ENCODE peak calls at places on chromosome 17, in four cellular contexts. One of them, this sample, is unnamed.

GRCh38 chr17:39002991-39003715 is 36.0 kb upstream of the FBXO47 start:
- DNase-seq in bronchial epithelial cell: no peak
- DNase-seq in epithelial cell of esophagus: no peak
- DNase-seq in heart right ventricle: peak
- DNase-seq in this sample: peak

GRCh38 chr17:77076046-77076882 is 64.5 kb upstream of the SEC14L1 start:
- DNase-seq in bronchial epithelial cell: no peak
- DNase-seq in epithelial cell of esophagus: peak
- DNase-seq in heart right ventricle: no peak
- DNase-seq in this sample: no peak

GRCh38 chr17:42554250-42555121 is 1.8 kb downstream of the HSD17B1 start:
- DNase-seq in bronchial epithelial cell: peak
- DNase-seq in epithelial cell of esophagus: peak
- DNase-seq in heart right ventricle: peak
- DNase-seq in this sample: peak

GRCh38 chr17:7060165-7060890 is 16.4 kb upstream of the SLC16A11 start:
- DNase-seq in bronchial epithelial cell: peak
- DNase-seq in epithelial cell of esophagus: peak
- DNase-seq in heart right ventricle: no peak
- DNase-seq in this sample: peak

GRCh38 chr17:81838753-81839255 is 4.0 kb upstream of the PPP1R27 start:
- DNase-seq in bronchial epithelial cell: no peak
- DNase-seq in epithelial cell of esophagus: no peak
- DNase-seq in heart right ventricle: no peak
- DNase-seq in this sample: no peak

GRCh38 chr17:9162275-9162985 is 141.1 kb downstream of the NTN1 start:
- DNase-seq in bronchial epithelial cell: no peak
- DNase-seq in epithelial cell of esophagus: peak
- DNase-seq in heart right ventricle: no peak
- DNase-seq in this sample: no peak

GRCh38 chr17:62750502-62751349 is 57.4 kb downstream of the MARCHF10 start:
- DNase-seq in bronchial epithelial cell: peak
- DNase-seq in epithelial cell of esophagus: peak
- DNase-seq in heart right ventricle: no peak
- DNase-seq in this sample: peak

GRCh38 chr17:56699186-56699895 is 105.8 kb downstream of the NOG start:
- DNase-seq in bronchial epithelial cell: peak
- DNase-seq in epithelial cell of esophagus: peak
- DNase-seq in heart right ventricle: peak
- DNase-seq in this sample: peak

GRCh38 chr17:11935734-11936406 is 61.4 kb downstream of the ZNF18 start:
- DNase-seq in bronchial epithelial cell: peak
- DNase-seq in epithelial cell of esophagus: peak
- DNase-seq in heart right ventricle: peak
- DNase-seq in this sample: peak

GRCh38 chr17:64535357-64535756 is 28.6 kb downstream of the CEP95 start:
- DNase-seq in bronchial epithelial cell: no peak
- DNase-seq in epithelial cell of esophagus: no peak
- DNase-seq in heart right ventricle: no peak
- DNase-seq in this sample: no peak

GRCh38 chr17:78667091-78667490 is 89.9 kb upstream of the DNAH17 start:
- DNase-seq in bronchial epithelial cell: no peak
- DNase-seq in epithelial cell of esophagus: no peak
- DNase-seq in heart right ventricle: no peak
- DNase-seq in this sample: no peak

GRCh38 chr17:18377437-18378204 is at the start of gene EVPLL:
- DNase-seq in bronchial epithelial cell: peak
- DNase-seq in epithelial cell of esophagus: peak
- DNase-seq in heart right ventricle: no peak
- DNase-seq in this sample: peak

GRCh38 chr17:11287791-11288190 is 46.8 kb downstream of the SHISA6 start:
- DNase-seq in bronchial epithelial cell: no peak
- DNase-seq in epithelial cell of esophagus: no peak
- DNase-seq in heart right ventricle: no peak
- DNase-seq in this sample: no peak

GRCh38 chr17:48589831-48590602 is at the start of gene HOXB3:
- DNase-seq in bronchial epithelial cell: no peak
- DNase-seq in epithelial cell of esophagus: no peak
- DNase-seq in heart right ventricle: no peak
- DNase-seq in this sample: no peak

GRCh38 chr17:5509482-5509881 is 23.1 kb downstream of the MIS12 start:
- DNase-seq in bronchial epithelial cell: peak
- DNase-seq in epithelial cell of esophagus: peak
- DNase-seq in heart right ventricle: no peak
- DNase-seq in this sample: peak

GRCh38 chr17:10198509-10199249 is at the start of gene GAS7:
- DNase-seq in bronchial epithelial cell: no peak
- DNase-seq in epithelial cell of esophagus: no peak
- DNase-seq in heart right ventricle: peak
- DNase-seq in this sample: no peak

GRCh38 chr17:74192950-74193781 is 10.3 kb upstream of the RPL38 start:
- DNase-seq in bronchial epithelial cell: peak
- DNase-seq in epithelial cell of esophagus: peak
- DNase-seq in heart right ventricle: no peak
- DNase-seq in this sample: peak

GRCh38 chr17:57045868-57046671 is 39.0 kb upstream of the AKAP1 start:
- DNase-seq in bronchial epithelial cell: no peak
- DNase-seq in epithelial cell of esophagus: no peak
- DNase-seq in heart right ventricle: no peak
- DNase-seq in this sample: no peak

GRCh38 chr17:75331671-75332070 is 42.4 kb upstream of the SLC25A19 start:
- DNase-seq in bronchial epithelial cell: no peak
- DNase-seq in epithelial cell of esophagus: no peak
- DNase-seq in heart right ventricle: no peak
- DNase-seq in this sample: no peak

GRCh38 chr17:80265205-80266068 is 4.8 kb downstream of the RNF213 start:
- DNase-seq in bronchial epithelial cell: no peak
- DNase-seq in epithelial cell of esophagus: no peak
- DNase-seq in heart right ventricle: no peak
- DNase-seq in this sample: no peak

GRCh38 chr17:64447526-64447925 is 1.4 kb upstream of the MILR1 start:
- DNase-seq in bronchial epithelial cell: no peak
- DNase-seq in epithelial cell of esophagus: no peak
- DNase-seq in heart right ventricle: no peak
- DNase-seq in this sample: no peak

GRCh38 chr17:56317351-56318208 is 164.3 kb downstream of the ANKFN1 start:
- DNase-seq in bronchial epithelial cell: no peak
- DNase-seq in epithelial cell of esophagus: no peak
- DNase-seq in heart right ventricle: no peak
- DNase-seq in this sample: no peak

GRCh38 chr17:66466933-66467367 is 164.5 kb downstream of the PRKCA start:
- DNase-seq in bronchial epithelial cell: peak
- DNase-seq in epithelial cell of esophagus: peak
- DNase-seq in heart right ventricle: no peak
- DNase-seq in this sample: peak

GRCh38 chr17:59121901-59122480 is 15.3 kb upstream of the TRIM37 start:
- DNase-seq in bronchial epithelial cell: peak
- DNase-seq in epithelial cell of esophagus: peak
- DNase-seq in heart right ventricle: no peak
- DNase-seq in this sample: no peak

GRCh38 chr17:57541472-57542394 is 203.4 kb downstream of the CCDC182 start:
- DNase-seq in bronchial epithelial cell: no peak
- DNase-seq in epithelial cell of esophagus: no peak
- DNase-seq in heart right ventricle: peak
- DNase-seq in this sample: peak

GRCh38 chr17:61461586-61461966 is 9.4 kb downstream of the TBX4 start:
- DNase-seq in bronchial epithelial cell: no peak
- DNase-seq in epithelial cell of esophagus: no peak
- DNase-seq in heart right ventricle: no peak
- DNase-seq in this sample: no peak

GRCh38 chr17:1742371-1743093 is at the start of gene SERPINF2:
- DNase-seq in bronchial epithelial cell: no peak
- DNase-seq in epithelial cell of esophagus: no peak
- DNase-seq in heart right ventricle: no peak
- DNase-seq in this sample: no peak

GRCh38 chr17:81445642-81446500 is 50.6 kb downstream of the BAHCC1 start:
- DNase-seq in bronchial epithelial cell: no peak
- DNase-seq in epithelial cell of esophagus: no peak
- DNase-seq in heart right ventricle: no peak
- DNase-seq in this sample: no peak

GRCh38 chr17:43142153-43142552 is 17.0 kb upstream of the BRCA1 start:
- DNase-seq in bronchial epithelial cell: no peak
- DNase-seq in epithelial cell of esophagus: no peak
- DNase-seq in heart right ventricle: no peak
- DNase-seq in this sample: no peak

GRCh38 chr17:692116-692515 is 22.5 kb downstream of the VPS53 start:
- DNase-seq in bronchial epithelial cell: no peak
- DNase-seq in epithelial cell of esophagus: peak
- DNase-seq in heart right ventricle: no peak
- DNase-seq in this sample: no peak

GRCh38 chr17:8393470-8394231 is 4.0 kb downstream of the RNF222 start:
- DNase-seq in bronchial epithelial cell: peak
- DNase-seq in epithelial cell of esophagus: peak
- DNase-seq in heart right ventricle: no peak
- DNase-seq in this sample: no peak

GRCh38 chr17:73365934-73366623 is 54.3 kb upstream of the CDC42EP4 start:
- DNase-seq in bronchial epithelial cell: no peak
- DNase-seq in epithelial cell of esophagus: no peak
- DNase-seq in heart right ventricle: peak
- DNase-seq in this sample: no peak

GRCh38 chr17:76008208-76008607 is 7.6 kb downstream of the CDK3 start:
- DNase-seq in bronchial epithelial cell: no peak
- DNase-seq in epithelial cell of esophagus: no peak
- DNase-seq in heart right ventricle: no peak
- DNase-seq in this sample: no peak

GRCh38 chr17:57511475-57512123 is 233.5 kb downstream of the CCDC182 start:
- DNase-seq in bronchial epithelial cell: no peak
- DNase-seq in epithelial cell of esophagus: no peak
- DNase-seq in heart right ventricle: no peak
- DNase-seq in this sample: no peak

GRCh38 chr17:8479431-8479947 is 43.8 kb downstream of the NDEL1 start:
- DNase-seq in bronchial epithelial cell: no peak
- DNase-seq in epithelial cell of esophagus: no peak
- DNase-seq in heart right ventricle: peak
- DNase-seq in this sample: no peak

GRCh38 chr17:3913531-3914318 is 2.5 kb downstream of the P2RX1 start:
- DNase-seq in bronchial epithelial cell: peak
- DNase-seq in epithelial cell of esophagus: peak
- DNase-seq in heart right ventricle: peak
- DNase-seq in this sample: peak

GRCh38 chr17:41325126-41325525 is 9.6 kb upstream of the KRTAP17-1 start:
- DNase-seq in bronchial epithelial cell: no peak
- DNase-seq in epithelial cell of esophagus: no peak
- DNase-seq in heart right ventricle: no peak
- DNase-seq in this sample: no peak

GRCh38 chr17:41325611-41326010 is 10.1 kb upstream of the KRTAP17-1 start:
- DNase-seq in bronchial epithelial cell: no peak
- DNase-seq in epithelial cell of esophagus: no peak
- DNase-seq in heart right ventricle: no peak
- DNase-seq in this sample: no peak

GRCh38 chr17:41324180-41325075 is 8.9 kb upstream of the KRTAP17-1 start:
- DNase-seq in bronchial epithelial cell: peak
- DNase-seq in epithelial cell of esophagus: peak
- DNase-seq in heart right ventricle: no peak
- DNase-seq in this sample: peak

GRCh38 chr17:41322903-41323895 is 7.7 kb upstream of the KRTAP17-1 start:
- DNase-seq in bronchial epithelial cell: no peak
- DNase-seq in epithelial cell of esophagus: no peak
- DNase-seq in heart right ventricle: no peak
- DNase-seq in this sample: no peak

GRCh38 chr17:41322264-41322902 is 6.9 kb upstream of the KRTAP17-1 start:
- DNase-seq in bronchial epithelial cell: peak
- DNase-seq in epithelial cell of esophagus: peak
- DNase-seq in heart right ventricle: no peak
- DNase-seq in this sample: peak
- TF ChIP-seq CTCF in bronchial epithelial cell: peak
- TF ChIP-seq CTCF in epithelial cell of esophagus: peak
- TF ChIP-seq CTCF in heart right ventricle: peak
- TF ChIP-seq CTCF in this sample: peak

GRCh38 chr17:44793885-44794698 is 35.3 kb downstream of the ADAM11 start:
- DNase-seq in bronchial epithelial cell: no peak
- DNase-seq in epithelial cell of esophagus: no peak
- DNase-seq in heart right ventricle: no peak
- DNase-seq in this sample: no peak
- TF ChIP-seq CTCF in bronchial epithelial cell: no peak
- TF ChIP-seq CTCF in epithelial cell of esophagus: no peak
- TF ChIP-seq CTCF in heart right ventricle: no peak
- TF ChIP-seq CTCF in this sample: no peak

DNA sequence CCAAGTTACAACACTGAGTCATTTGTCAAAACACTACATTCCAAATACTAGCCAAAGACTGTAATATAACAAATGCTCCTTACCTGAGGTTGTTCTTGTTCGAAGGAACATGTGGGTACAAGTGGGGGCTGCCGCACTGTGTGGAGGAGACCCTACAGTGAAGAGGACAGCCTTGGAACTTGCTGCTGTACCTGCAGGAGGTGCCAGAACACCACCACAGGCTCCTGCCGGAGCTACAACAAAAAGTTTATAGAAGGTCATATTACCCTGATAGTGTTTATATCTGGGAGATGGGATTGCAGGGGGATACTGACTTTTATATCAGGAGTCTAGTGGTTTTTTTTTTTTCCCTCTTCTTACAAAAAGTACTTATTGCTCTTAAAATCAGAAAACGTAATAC is 37.8 kb upstream of the ALDH3A1 start:
- DNase-seq in bronchial epithelial cell: no peak
- DNase-seq in epithelial cell of esophagus: no peak
- DNase-seq in heart right ventricle: no peak
- DNase-seq in this sample: no peak
- TF ChIP-seq CTCF in bronchial epithelial cell: no peak
- TF ChIP-seq CTCF in epithelial cell of esophagus: peak
- TF ChIP-seq CTCF in heart right ventricle: no peak
- TF ChIP-seq CTCF in this sample: no peak

GRCh38 chr17:28896884-28897768 is at the start of gene FLOT2:
- DNase-seq in bronchial epithelial cell: peak
- DNase-seq in epithelial cell of esophagus: peak
- DNase-seq in heart right ventricle: peak
- DNase-seq in this sample: peak
- TF ChIP-seq CTCF in bronchial epithelial cell: peak
- TF ChIP-seq CTCF in epithelial cell of esophagus: no peak
- TF ChIP-seq CTCF in heart right ventricle: peak
- TF ChIP-seq CTCF in this sample: peak

DNA sequence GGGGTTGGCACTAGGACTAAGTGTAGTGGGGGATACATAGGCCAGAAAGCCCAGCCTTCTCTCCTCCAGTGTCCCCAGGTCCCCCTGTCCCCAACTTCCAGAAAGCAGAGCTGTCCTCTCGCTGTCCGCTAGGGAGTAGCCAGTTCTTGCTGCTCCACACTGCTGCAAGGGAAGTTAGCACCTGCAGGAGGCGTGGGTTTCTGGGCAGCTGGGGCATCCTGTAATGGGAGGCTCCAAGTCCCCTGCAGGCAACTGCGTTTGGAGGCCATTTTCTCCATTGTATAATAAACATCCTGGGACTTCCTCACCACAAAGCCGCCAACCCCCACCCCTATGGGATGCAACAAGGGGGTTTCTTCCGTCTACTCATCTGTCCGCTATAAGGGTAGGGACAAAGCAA is 1.7 kb downstream of the RPRML start:
- DNase-seq in bronchial epithelial cell: peak
- DNase-seq in epithelial cell of esophagus: peak
- DNase-seq in heart right ventricle: no peak
- DNase-seq in this sample: peak
- TF ChIP-seq CTCF in bronchial epithelial cell: peak
- TF ChIP-seq CTCF in epithelial cell of esophagus: peak
- TF ChIP-seq CTCF in heart right ventricle: no peak
- TF ChIP-seq CTCF in this sample: no peak

GRCh38 chr17:29619251-29619650 is 3.5 kb downstream of the CORO6 start:
- DNase-seq in bronchial epithelial cell: peak
- DNase-seq in epithelial cell of esophagus: peak
- DNase-seq in heart right ventricle: peak
- DNase-seq in this sample: peak
- TF ChIP-seq CTCF in bronchial epithelial cell: peak
- TF ChIP-seq CTCF in epithelial cell of esophagus: peak
- TF ChIP-seq CTCF in heart right ventricle: peak
- TF ChIP-seq CTCF in this sample: no peak